ENCODE peak calls at places on chromosomes 12 and 14, in eight cellular contexts. One of them, this sample, is unnamed. For H3K27me3, the result is how much of the 10 kb centered on the place peaks cover.

GRCh38 chr12:127803545-127803944 is 463.4 kb upstream of the TMEM132C start:
- DNase-seq in effector memory CD4-positive, alpha-beta T cell: no peak
- DNase-seq in mammary epithelial cell: no peak
- DNase-seq in upper lobe of right lung: no peak
- DNase-seq in MM.1S: no peak
- DNase-seq in PC-3: no peak
- DNase-seq in left ventricle myocardium inferior: no peak
- DNase-seq in stomach: no peak
- DNase-seq in this sample: no peak

GRCh38 chr12:119171266-119171665 is 7.5 kb upstream of the HSPB8 start:
- DNase-seq in effector memory CD4-positive, alpha-beta T cell: no peak
- DNase-seq in mammary epithelial cell: no peak
- DNase-seq in upper lobe of right lung: no peak
- DNase-seq in MM.1S: no peak
- DNase-seq in PC-3: no peak
- DNase-seq in left ventricle myocardium inferior: no peak
- DNase-seq in stomach: no peak
- DNase-seq in this sample: no peak

GRCh38 chr12:46364777-46365580 is 7.6 kb downstream of the SLC38A2 start:
- DNase-seq in effector memory CD4-positive, alpha-beta T cell: no peak
- DNase-seq in mammary epithelial cell: peak
- DNase-seq in upper lobe of right lung: no peak
- DNase-seq in MM.1S: no peak
- DNase-seq in PC-3: peak
- DNase-seq in left ventricle myocardium inferior: no peak
- DNase-seq in stomach: peak
- DNase-seq in this sample: peak

GRCh38 chr14:77303417-77304156 is 17.1 kb downstream of the POMT2 start:
- DNase-seq in effector memory CD4-positive, alpha-beta T cell: no peak
- DNase-seq in mammary epithelial cell: peak
- DNase-seq in upper lobe of right lung: no peak
- DNase-seq in MM.1S: no peak
- DNase-seq in PC-3: peak
- DNase-seq in left ventricle myocardium inferior: no peak
- DNase-seq in stomach: no peak
- DNase-seq in this sample: peak

GRCh38 chr14:63039800-63040380 is 5.4 kb downstream of the KCNH5 start:
- DNase-seq in effector memory CD4-positive, alpha-beta T cell: no peak
- DNase-seq in mammary epithelial cell: peak
- DNase-seq in upper lobe of right lung: no peak
- DNase-seq in MM.1S: peak
- DNase-seq in PC-3: peak
- DNase-seq in left ventricle myocardium inferior: no peak
- DNase-seq in stomach: no peak
- DNase-seq in this sample: no peak

GRCh38 chr12:10409387-10409786 is at the start of gene KLRC4:
- DNase-seq in effector memory CD4-positive, alpha-beta T cell: no peak
- DNase-seq in mammary epithelial cell: no peak
- DNase-seq in upper lobe of right lung: no peak
- DNase-seq in MM.1S: no peak
- DNase-seq in PC-3: no peak
- DNase-seq in left ventricle myocardium inferior: no peak
- DNase-seq in stomach: no peak
- DNase-seq in this sample: no peak

GRCh38 chr12:102811125-102811737 is 105.8 kb downstream of the PAH start:
- DNase-seq in effector memory CD4-positive, alpha-beta T cell: no peak
- DNase-seq in mammary epithelial cell: no peak
- DNase-seq in upper lobe of right lung: no peak
- DNase-seq in MM.1S: peak
- DNase-seq in PC-3: peak
- DNase-seq in left ventricle myocardium inferior: no peak
- DNase-seq in stomach: no peak
- DNase-seq in this sample: no peak

GRCh38 chr12:13008741-13009380 is 8.8 kb upstream of the HEBP1 start:
- DNase-seq in effector memory CD4-positive, alpha-beta T cell: no peak
- DNase-seq in mammary epithelial cell: no peak
- DNase-seq in upper lobe of right lung: no peak
- DNase-seq in MM.1S: no peak
- DNase-seq in PC-3: no peak
- DNase-seq in left ventricle myocardium inferior: no peak
- DNase-seq in stomach: no peak
- DNase-seq in this sample: no peak

GRCh38 chr14:61503167-61503801 is 181.9 kb downstream of the PRKCH start:
- DNase-seq in effector memory CD4-positive, alpha-beta T cell: peak
- DNase-seq in mammary epithelial cell: peak
- DNase-seq in upper lobe of right lung: no peak
- DNase-seq in MM.1S: no peak
- DNase-seq in PC-3: no peak
- DNase-seq in left ventricle myocardium inferior: no peak
- DNase-seq in stomach: no peak
- DNase-seq in this sample: no peak

GRCh38 chr12:127205781-127206535 is 1061.0 kb upstream of the TMEM132C start:
- DNase-seq in effector memory CD4-positive, alpha-beta T cell: no peak
- DNase-seq in mammary epithelial cell: no peak
- DNase-seq in upper lobe of right lung: no peak
- DNase-seq in MM.1S: no peak
- DNase-seq in PC-3: no peak
- DNase-seq in left ventricle myocardium inferior: no peak
- DNase-seq in stomach: no peak
- DNase-seq in this sample: no peak

GRCh38 chr12:121223283-121223946 is 13.5 kb downstream of the P2RX4 start:
- DNase-seq in effector memory CD4-positive, alpha-beta T cell: peak
- DNase-seq in mammary epithelial cell: peak
- DNase-seq in upper lobe of right lung: no peak
- DNase-seq in MM.1S: no peak
- DNase-seq in PC-3: no peak
- DNase-seq in left ventricle myocardium inferior: no peak
- DNase-seq in stomach: peak
- DNase-seq in this sample: no peak

GRCh38 chr12:86600664-86601231 is 344.6 kb upstream of the MGAT4C start:
- DNase-seq in effector memory CD4-positive, alpha-beta T cell: no peak
- DNase-seq in mammary epithelial cell: no peak
- DNase-seq in upper lobe of right lung: peak
- DNase-seq in MM.1S: no peak
- DNase-seq in PC-3: no peak
- DNase-seq in left ventricle myocardium inferior: no peak
- DNase-seq in stomach: no peak
- DNase-seq in this sample: no peak

GRCh38 chr12:102167821-102168605 is 29.6 kb downstream of the PMCH start:
- DNase-seq in effector memory CD4-positive, alpha-beta T cell: no peak
- DNase-seq in mammary epithelial cell: no peak
- DNase-seq in upper lobe of right lung: no peak
- DNase-seq in MM.1S: no peak
- DNase-seq in PC-3: no peak
- DNase-seq in left ventricle myocardium inferior: no peak
- DNase-seq in stomach: no peak
- DNase-seq in this sample: no peak

GRCh38 chr12:109588461-109589239 is 15.1 kb downstream of the MVK start:
- DNase-seq in effector memory CD4-positive, alpha-beta T cell: no peak
- DNase-seq in mammary epithelial cell: no peak
- DNase-seq in upper lobe of right lung: peak
- DNase-seq in MM.1S: no peak
- DNase-seq in PC-3: no peak
- DNase-seq in left ventricle myocardium inferior: no peak
- DNase-seq in stomach: no peak
- DNase-seq in this sample: no peak

GRCh38 chr12:13534645-13535398 is 338.3 kb downstream of the EMP1 start:
- DNase-seq in effector memory CD4-positive, alpha-beta T cell: no peak
- DNase-seq in mammary epithelial cell: peak
- DNase-seq in upper lobe of right lung: peak
- DNase-seq in MM.1S: peak
- DNase-seq in PC-3: peak
- DNase-seq in left ventricle myocardium inferior: peak
- DNase-seq in stomach: peak
- DNase-seq in this sample: peak

GRCh38 chr14:26282578-26282977 is 315.3 kb downstream of the NOVA1 start:
- DNase-seq in effector memory CD4-positive, alpha-beta T cell: no peak
- DNase-seq in mammary epithelial cell: peak
- DNase-seq in upper lobe of right lung: no peak
- DNase-seq in MM.1S: no peak
- DNase-seq in PC-3: no peak
- DNase-seq in left ventricle myocardium inferior: no peak
- DNase-seq in stomach: no peak
- DNase-seq in this sample: no peak

GRCh38 chr12:125773033-125773432 is 707.8 kb downstream of the AACS start:
- DNase-seq in effector memory CD4-positive, alpha-beta T cell: no peak
- DNase-seq in mammary epithelial cell: no peak
- DNase-seq in upper lobe of right lung: peak
- DNase-seq in MM.1S: peak
- DNase-seq in PC-3: peak
- DNase-seq in left ventricle myocardium inferior: no peak
- DNase-seq in stomach: no peak
- DNase-seq in this sample: peak

GRCh38 chr12:132533584-132533958 is 43.6 kb downstream of the FBRSL1 start:
- DNase-seq in effector memory CD4-positive, alpha-beta T cell: no peak
- DNase-seq in mammary epithelial cell: no peak
- DNase-seq in upper lobe of right lung: no peak
- DNase-seq in MM.1S: no peak
- DNase-seq in PC-3: no peak
- DNase-seq in left ventricle myocardium inferior: no peak
- DNase-seq in stomach: no peak
- DNase-seq in this sample: no peak

GRCh38 chr12:132534076-132534475 is 44.1 kb downstream of the FBRSL1 start:
- DNase-seq in effector memory CD4-positive, alpha-beta T cell: no peak
- DNase-seq in mammary epithelial cell: no peak
- DNase-seq in upper lobe of right lung: no peak
- DNase-seq in MM.1S: no peak
- DNase-seq in PC-3: no peak
- DNase-seq in left ventricle myocardium inferior: no peak
- DNase-seq in stomach: no peak
- DNase-seq in this sample: no peak

GRCh38 chr12:132537049-132537448 is 47.1 kb downstream of the FBRSL1 start:
- DNase-seq in effector memory CD4-positive, alpha-beta T cell: no peak
- DNase-seq in mammary epithelial cell: no peak
- DNase-seq in upper lobe of right lung: no peak
- DNase-seq in MM.1S: no peak
- DNase-seq in PC-3: no peak
- DNase-seq in left ventricle myocardium inferior: no peak
- DNase-seq in stomach: no peak
- DNase-seq in this sample: no peak

GRCh38 chr12:132536102-132536876 is 46.3 kb downstream of the FBRSL1 start:
- DNase-seq in effector memory CD4-positive, alpha-beta T cell: no peak
- DNase-seq in mammary epithelial cell: no peak
- DNase-seq in upper lobe of right lung: no peak
- DNase-seq in MM.1S: no peak
- DNase-seq in PC-3: no peak
- DNase-seq in left ventricle myocardium inferior: no peak
- DNase-seq in stomach: no peak
- DNase-seq in this sample: no peak

DNA sequence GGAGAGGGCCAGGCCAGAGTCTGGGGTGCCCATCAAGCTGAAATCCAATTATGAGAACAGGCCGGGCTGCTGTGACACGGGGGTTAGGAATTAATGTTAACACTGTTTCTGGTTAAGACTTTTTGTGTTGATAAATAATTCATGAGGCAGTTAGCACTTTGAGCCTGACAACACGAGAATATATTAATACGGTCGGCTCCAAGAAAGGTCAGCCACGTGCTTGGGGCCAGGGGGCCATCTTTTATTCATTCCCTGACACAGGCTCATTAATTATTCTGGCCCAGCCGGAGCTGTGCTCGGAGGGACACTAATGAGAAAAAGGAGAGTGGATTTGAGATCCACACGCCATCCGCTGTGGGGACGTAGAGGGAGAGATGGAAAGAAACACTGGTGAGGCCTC is 45.1 kb downstream of the FBRSL1 start:
- DNase-seq in effector memory CD4-positive, alpha-beta T cell: no peak
- DNase-seq in mammary epithelial cell: no peak
- DNase-seq in upper lobe of right lung: no peak
- DNase-seq in MM.1S: no peak
- DNase-seq in PC-3: no peak
- DNase-seq in left ventricle myocardium inferior: no peak
- DNase-seq in stomach: no peak
- DNase-seq in this sample: no peak
- H3K27me3 ChIP-seq in effector memory CD4-positive, alpha-beta T cell: under half
- H3K27me3 ChIP-seq in mammary epithelial cell: under half
- H3K27me3 ChIP-seq in upper lobe of right lung: under half
- H3K27me3 ChIP-seq in MM.1S: under half
- H3K27me3 ChIP-seq in PC-3: under half
- H3K27me3 ChIP-seq in left ventricle myocardium inferior: under half
- H3K27me3 ChIP-seq in stomach: under half
- H3K27me3 ChIP-seq in this sample: under half

GRCh38 chr12:114393569-114393968 is 12.4 kb downstream of the TBX5 start:
- DNase-seq in effector memory CD4-positive, alpha-beta T cell: no peak
- DNase-seq in mammary epithelial cell: no peak
- DNase-seq in upper lobe of right lung: no peak
- DNase-seq in MM.1S: no peak
- DNase-seq in PC-3: no peak
- DNase-seq in left ventricle myocardium inferior: no peak
- DNase-seq in stomach: no peak
- DNase-seq in this sample: no peak
- H3K27me3 ChIP-seq in effector memory CD4-positive, alpha-beta T cell: under half
- H3K27me3 ChIP-seq in mammary epithelial cell: under half
- H3K27me3 ChIP-seq in upper lobe of right lung: under half
- H3K27me3 ChIP-seq in MM.1S: under half
- H3K27me3 ChIP-seq in PC-3: half or more
- H3K27me3 ChIP-seq in left ventricle myocardium inferior: under half
- H3K27me3 ChIP-seq in stomach: under half
- H3K27me3 ChIP-seq in this sample: half or more

GRCh38 chr12:94165670-94166069 is 17.3 kb downstream of the PLXNC1 start:
- DNase-seq in effector memory CD4-positive, alpha-beta T cell: no peak
- DNase-seq in mammary epithelial cell: no peak
- DNase-seq in upper lobe of right lung: no peak
- DNase-seq in MM.1S: no peak
- DNase-seq in PC-3: no peak
- DNase-seq in left ventricle myocardium inferior: no peak
- DNase-seq in stomach: no peak
- DNase-seq in this sample: no peak
- H3K27me3 ChIP-seq in effector memory CD4-positive, alpha-beta T cell: under half
- H3K27me3 ChIP-seq in mammary epithelial cell: under half
- H3K27me3 ChIP-seq in upper lobe of right lung: under half
- H3K27me3 ChIP-seq in MM.1S: under half
- H3K27me3 ChIP-seq in PC-3: half or more
- H3K27me3 ChIP-seq in left ventricle myocardium inferior: under half
- H3K27me3 ChIP-seq in stomach: under half
- H3K27me3 ChIP-seq in this sample: under half

DNA sequence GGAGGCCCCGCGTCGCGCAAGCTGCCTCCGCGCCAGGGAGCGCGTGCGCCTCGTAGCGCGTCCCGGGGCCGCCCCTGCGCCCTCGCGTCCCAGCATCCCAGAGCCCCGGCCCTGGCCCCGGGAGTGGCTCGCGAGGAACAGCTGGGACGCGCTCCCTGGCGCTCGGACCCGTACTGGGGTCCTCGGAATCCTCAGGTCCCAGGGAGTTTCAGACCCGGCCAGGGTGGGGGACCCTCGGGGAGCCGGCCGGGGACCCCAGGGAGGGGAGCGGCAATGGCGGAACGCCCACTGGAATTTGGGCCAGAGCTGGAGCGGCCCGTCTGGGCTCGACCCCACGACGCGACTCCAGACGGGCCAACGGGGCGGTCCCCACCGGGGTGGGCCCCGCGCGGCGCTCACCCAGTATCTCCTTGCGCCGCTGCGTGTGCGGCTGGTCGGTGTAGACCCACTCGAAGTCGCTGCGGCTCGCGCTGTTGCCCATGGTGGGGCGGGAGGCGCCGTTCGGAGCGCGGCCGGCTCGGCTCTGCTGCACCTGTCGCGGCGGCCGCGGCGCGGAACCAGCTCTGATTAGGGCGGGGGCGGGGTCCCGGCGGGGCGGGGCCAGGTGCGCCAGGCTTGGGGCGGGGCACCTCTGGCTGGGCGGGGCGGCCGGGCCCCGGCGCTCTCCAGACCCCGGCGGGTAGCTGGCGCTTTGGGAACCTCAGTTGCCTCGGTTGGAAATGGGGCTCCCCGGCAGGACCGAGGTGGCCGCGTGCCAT is at the start of gene DEGS2:
- DNase-seq in effector memory CD4-positive, alpha-beta T cell: peak
- DNase-seq in mammary epithelial cell: no peak
- DNase-seq in upper lobe of right lung: peak
- DNase-seq in MM.1S: peak
- DNase-seq in PC-3: peak
- DNase-seq in left ventricle myocardium inferior: no peak
- DNase-seq in stomach: peak
- DNase-seq in this sample: no peak
- H3K27me3 ChIP-seq in effector memory CD4-positive, alpha-beta T cell: under half
- H3K27me3 ChIP-seq in mammary epithelial cell: under half
- H3K27me3 ChIP-seq in upper lobe of right lung: under half
- H3K27me3 ChIP-seq in MM.1S: under half
- H3K27me3 ChIP-seq in PC-3: under half
- H3K27me3 ChIP-seq in left ventricle myocardium inferior: half or more
- H3K27me3 ChIP-seq in stomach: under half
- H3K27me3 ChIP-seq in this sample: under half